ENCODE peak calls at places on chromosomes 6 and 20, in seven cellular contexts. One of them, this sample, is unnamed.

GRCh38 chr6:159535629-159536028 is 157.4 kb downstream of the SOD2 start:
- DNase-seq in H9: no peak
- DNase-seq in lower lobe of right lung: no peak
- DNase-seq in fibroblast of pulmonary artery: no peak
- DNase-seq in breast epithelium: no peak
- DNase-seq in neural progenitor cell: no peak
- DNase-seq in GM06990: no peak
- DNase-seq in this sample: no peak

GRCh38 chr6:41713650-41714291 is 21.6 kb downstream of the TFEB start:
- DNase-seq in lower lobe of right lung: no peak
- DNase-seq in neural progenitor cell: no peak
- DNase-seq in GM06990: peak; percentile 81
- DNase-seq in H9: no peak
- DNase-seq in fibroblast of pulmonary artery: no peak
- DNase-seq in breast epithelium: no peak
- DNase-seq in this sample: peak; percentile 68

GRCh38 chr6:122265755-122266154 is 133.7 kb upstream of the HSF2 start:
- DNase-seq in lower lobe of right lung: no peak
- DNase-seq in fibroblast of pulmonary artery: no peak
- DNase-seq in breast epithelium: no peak
- DNase-seq in GM06990: no peak
- DNase-seq in neural progenitor cell: no peak
- DNase-seq in H9: no peak
- DNase-seq in this sample: no peak

GRCh38 chr6:100001915-100002388 is 7.9 kb upstream of the MCHR2 start:
- DNase-seq in breast epithelium: no peak
- DNase-seq in fibroblast of pulmonary artery: peak; percentile 70
- DNase-seq in neural progenitor cell: peak; percentile 68
- DNase-seq in lower lobe of right lung: peak; percentile 52
- DNase-seq in GM06990: no peak
- DNase-seq in H9: peak; percentile 41
- DNase-seq in this sample: peak; percentile 46

GRCh38 chr6:146542881-146543210 is 787 bp upstream of the RAB32 start:
- DNase-seq in fibroblast of pulmonary artery: no peak
- DNase-seq in neural progenitor cell: no peak
- DNase-seq in lower lobe of right lung: no peak
- DNase-seq in breast epithelium: no peak
- DNase-seq in GM06990: no peak
- DNase-seq in H9: no peak
- DNase-seq in this sample: no peak

GRCh38 chr20:35598899-35599775 is 16.5 kb upstream of the SPAG4 start:
- DNase-seq in GM06990: no peak
- DNase-seq in breast epithelium: no peak
- DNase-seq in fibroblast of pulmonary artery: no peak
- DNase-seq in neural progenitor cell: no peak
- DNase-seq in H9: peak; percentile 40
- DNase-seq in lower lobe of right lung: no peak
- DNase-seq in this sample: peak; percentile 11

GRCh38 chr6:129183039-129183438 is 300.1 kb downstream of the LAMA2 start:
- DNase-seq in breast epithelium: no peak
- DNase-seq in H9: no peak
- DNase-seq in lower lobe of right lung: no peak
- DNase-seq in neural progenitor cell: no peak
- DNase-seq in GM06990: no peak
- DNase-seq in fibroblast of pulmonary artery: no peak
- DNase-seq in this sample: no peak

GRCh38 chr6:12020187-12020791 is 8.2 kb downstream of the HIVEP1 start:
- DNase-seq in fibroblast of pulmonary artery: no peak
- DNase-seq in H9: no peak
- DNase-seq in neural progenitor cell: no peak
- DNase-seq in GM06990: no peak
- DNase-seq in lower lobe of right lung: no peak
- DNase-seq in breast epithelium: no peak
- DNase-seq in this sample: no peak

GRCh38 chr20:43456809-43457639 is 672 bp upstream of the SRSF6 start:
- DNase-seq in fibroblast of pulmonary artery: peak; percentile 95
- DNase-seq in breast epithelium: peak; percentile 93
- DNase-seq in GM06990: peak; percentile 87
- DNase-seq in neural progenitor cell: peak; percentile 97
- DNase-seq in H9: peak; percentile 95
- DNase-seq in lower lobe of right lung: peak; percentile 92
- DNase-seq in this sample: peak; percentile 91

GRCh38 chr20:6976535-6976934 is 209.0 kb downstream of the BMP2 start:
- DNase-seq in neural progenitor cell: no peak
- DNase-seq in GM06990: no peak
- DNase-seq in H9: no peak
- DNase-seq in breast epithelium: no peak
- DNase-seq in lower lobe of right lung: no peak
- DNase-seq in fibroblast of pulmonary artery: no peak
- DNase-seq in this sample: no peak

GRCh38 chr6:46882622-46883021 is 39.1 kb downstream of the ADGRF5 start:
- DNase-seq in H9: no peak
- DNase-seq in fibroblast of pulmonary artery: no peak
- DNase-seq in lower lobe of right lung: no peak
- DNase-seq in neural progenitor cell: no peak
- DNase-seq in breast epithelium: no peak
- DNase-seq in GM06990: no peak
- DNase-seq in this sample: no peak

GRCh38 chr6:132381381-132381780 is 19.9 kb downstream of the MOXD1 start:
- DNase-seq in breast epithelium: no peak
- DNase-seq in neural progenitor cell: no peak
- DNase-seq in lower lobe of right lung: no peak
- DNase-seq in GM06990: no peak
- DNase-seq in H9: no peak
- DNase-seq in fibroblast of pulmonary artery: no peak
- DNase-seq in this sample: no peak

GRCh38 chr6:79269877-79270276 is 35.4 kb upstream of the HMGN3 start:
- DNase-seq in lower lobe of right lung: no peak
- DNase-seq in H9: no peak
- DNase-seq in fibroblast of pulmonary artery: peak; percentile 79
- DNase-seq in breast epithelium: peak; percentile 57
- DNase-seq in neural progenitor cell: no peak
- DNase-seq in GM06990: no peak
- DNase-seq in this sample: no peak

GRCh38 chr6:1724616-1725015 is 114.9 kb downstream of the FOXC1 start:
- DNase-seq in lower lobe of right lung: peak; percentile 80
- DNase-seq in H9: peak; percentile 41
- DNase-seq in neural progenitor cell: no peak
- DNase-seq in fibroblast of pulmonary artery: no peak
- DNase-seq in breast epithelium: peak; percentile 84
- DNase-seq in GM06990: no peak
- DNase-seq in this sample: no peak

GRCh38 chr20:56826306-56826970 is 197.3 kb downstream of the TFAP2C start:
- DNase-seq in neural progenitor cell: no peak
- DNase-seq in lower lobe of right lung: no peak
- DNase-seq in fibroblast of pulmonary artery: no peak
- DNase-seq in H9: no peak
- DNase-seq in GM06990: no peak
- DNase-seq in breast epithelium: no peak
- DNase-seq in this sample: no peak

GRCh38 chr6:43851204-43851855 is 81.3 kb downstream of the VEGFA start:
- DNase-seq in H9: no peak
- DNase-seq in neural progenitor cell: no peak
- DNase-seq in lower lobe of right lung: no peak
- DNase-seq in fibroblast of pulmonary artery: peak; percentile 83
- DNase-seq in GM06990: no peak
- DNase-seq in breast epithelium: no peak
- DNase-seq in this sample: no peak

GRCh38 chr6:33967966-33968724 is 164.3 kb upstream of the MLN start:
- DNase-seq in lower lobe of right lung: no peak
- DNase-seq in fibroblast of pulmonary artery: no peak
- DNase-seq in GM06990: no peak
- DNase-seq in neural progenitor cell: peak; percentile 67
- DNase-seq in breast epithelium: no peak
- DNase-seq in H9: peak; percentile 63
- DNase-seq in this sample: no peak

GRCh38 chr20:6956574-6956973 is 189.1 kb downstream of the BMP2 start:
- DNase-seq in neural progenitor cell: no peak
- DNase-seq in lower lobe of right lung: no peak
- DNase-seq in GM06990: no peak
- DNase-seq in fibroblast of pulmonary artery: no peak
- DNase-seq in breast epithelium: no peak
- DNase-seq in H9: no peak
- DNase-seq in this sample: no peak

DNA sequence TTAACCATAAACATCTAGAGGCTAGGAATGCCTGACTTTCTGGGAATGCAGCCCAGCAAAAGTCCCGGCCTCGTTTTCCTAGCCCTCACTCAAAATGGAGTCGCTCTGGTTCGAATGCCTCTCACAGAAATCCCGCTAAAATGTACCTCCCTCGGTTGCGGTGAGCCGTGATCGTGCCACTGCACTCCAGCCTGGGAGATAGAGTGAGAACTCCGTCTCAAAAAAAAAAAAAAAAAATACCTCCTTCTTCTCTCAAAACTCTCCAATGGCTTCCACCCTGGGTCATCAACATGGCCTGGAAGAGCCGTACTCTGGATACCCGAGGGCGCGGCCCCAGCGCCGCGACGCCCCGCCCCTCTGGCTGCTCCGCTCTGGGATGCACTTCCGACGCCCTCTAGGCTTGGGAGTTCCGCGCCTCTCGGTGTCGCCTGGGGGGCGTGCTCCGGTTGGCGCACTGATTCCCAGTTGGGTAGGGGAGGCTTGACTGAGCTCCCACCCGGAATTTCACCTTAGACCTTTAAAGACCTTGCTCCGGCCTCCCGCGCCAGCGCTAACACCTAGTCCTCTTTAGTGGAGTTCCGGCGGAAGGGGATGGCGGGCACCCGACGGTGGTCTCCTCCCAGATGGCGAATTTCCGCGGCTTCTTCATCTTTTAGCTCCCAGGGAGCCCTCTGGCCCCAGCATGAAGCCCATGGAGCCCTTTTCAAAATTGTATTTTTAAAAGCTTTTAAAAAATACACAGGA is 12.3 kb downstream of the HMGN4 start:
- DNase-seq in lower lobe of right lung: peak; percentile 77
- DNase-seq in H9: peak; percentile 95
- DNase-seq in fibroblast of pulmonary artery: peak; percentile 43
- DNase-seq in breast epithelium: no peak
- DNase-seq in neural progenitor cell: peak; percentile 90
- DNase-seq in GM06990: peak; percentile 87
- DNase-seq in this sample: peak; percentile 60
- TF ChIP-seq CTCF in lower lobe of right lung: no peak
- TF ChIP-seq CTCF in H9: no peak
- TF ChIP-seq CTCF in fibroblast of pulmonary artery: no peak
- TF ChIP-seq CTCF in breast epithelium: no peak
- TF ChIP-seq CTCF in neural progenitor cell: peak; percentile 21
- TF ChIP-seq CTCF in GM06990: peak; percentile 14
- TF ChIP-seq CTCF in this sample: no peak

DNA sequence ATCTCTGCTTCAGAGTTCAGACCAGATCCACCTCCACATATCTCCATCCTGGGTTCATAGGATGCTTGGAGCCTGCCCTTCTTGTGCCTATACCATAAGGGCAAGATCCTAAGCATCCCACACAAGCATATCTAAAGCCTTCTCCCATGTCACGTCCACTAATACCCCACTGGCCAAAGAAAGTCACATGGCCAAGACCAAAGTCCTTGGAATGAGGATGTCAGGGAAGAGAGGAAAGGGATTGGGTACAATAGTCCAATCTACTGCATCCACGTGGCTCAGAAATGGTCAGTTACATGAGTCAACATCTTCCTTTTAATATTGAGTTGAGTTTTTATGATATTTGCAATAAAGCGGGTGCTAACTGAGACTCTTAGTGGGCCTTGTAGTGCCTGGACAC is 515.9 kb upstream of the SULF2 start:
- DNase-seq in H9: no peak
- DNase-seq in lower lobe of right lung: no peak
- DNase-seq in GM06990: no peak
- DNase-seq in fibroblast of pulmonary artery: no peak
- DNase-seq in breast epithelium: no peak
- DNase-seq in neural progenitor cell: no peak
- DNase-seq in this sample: no peak
- TF ChIP-seq CTCF in H9: no peak
- TF ChIP-seq CTCF in lower lobe of right lung: no peak
- TF ChIP-seq CTCF in GM06990: no peak
- TF ChIP-seq CTCF in fibroblast of pulmonary artery: no peak
- TF ChIP-seq CTCF in breast epithelium: no peak
- TF ChIP-seq CTCF in neural progenitor cell: no peak
- TF ChIP-seq CTCF in this sample: no peak

GRCh38 chr20:9319687-9320384 is 194.6 kb upstream of the LAMP5 start:
- DNase-seq in fibroblast of pulmonary artery: no peak
- DNase-seq in breast epithelium: no peak
- DNase-seq in neural progenitor cell: no peak
- DNase-seq in H9: no peak
- DNase-seq in lower lobe of right lung: no peak
- DNase-seq in GM06990: no peak
- DNase-seq in this sample: no peak

GRCh38 chr20:9329356-9330092 is 184.9 kb upstream of the LAMP5 start:
- DNase-seq in fibroblast of pulmonary artery: no peak
- DNase-seq in GM06990: no peak
- DNase-seq in neural progenitor cell: no peak
- DNase-seq in breast epithelium: no peak
- DNase-seq in lower lobe of right lung: no peak
- DNase-seq in H9: no peak
- DNase-seq in this sample: no peak

DNA sequence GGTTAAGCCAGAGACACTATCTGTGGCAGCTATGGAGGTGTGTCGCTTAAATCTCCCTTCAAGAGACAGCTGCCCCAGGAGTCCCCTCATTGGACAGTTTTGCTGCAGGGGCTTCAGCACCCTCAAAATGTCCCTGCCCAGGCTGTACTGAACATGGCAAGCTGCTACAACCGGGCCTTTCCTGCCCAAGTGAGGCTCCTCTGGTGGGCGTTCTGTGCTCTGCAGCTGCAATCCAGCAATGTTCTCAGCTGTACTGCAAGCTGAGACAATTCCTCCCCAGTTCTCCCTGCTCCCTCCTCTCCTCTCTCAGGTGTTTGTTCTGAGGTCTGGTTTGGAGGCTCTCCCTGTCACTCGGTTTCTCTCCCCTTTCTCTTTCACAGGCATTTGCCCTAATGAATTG is 190.8 kb upstream of the LAMP5 start:
- DNase-seq in fibroblast of pulmonary artery: peak; percentile 14
- DNase-seq in breast epithelium: no peak
- DNase-seq in lower lobe of right lung: no peak
- DNase-seq in H9: peak; percentile 71
- DNase-seq in neural progenitor cell: peak; percentile 41
- DNase-seq in GM06990: no peak
- DNase-seq in this sample: no peak
- TF ChIP-seq CTCF in fibroblast of pulmonary artery: peak; percentile 48
- TF ChIP-seq CTCF in breast epithelium: no peak
- TF ChIP-seq CTCF in lower lobe of right lung: peak; percentile 25
- TF ChIP-seq CTCF in H9: peak; percentile 65
- TF ChIP-seq CTCF in neural progenitor cell: peak; percentile 49
- TF ChIP-seq CTCF in GM06990: peak; percentile 50
- TF ChIP-seq CTCF in this sample: no peak

GRCh38 chr6:55953384-55953783 is 78.0 kb upstream of the BMP5 start:
- DNase-seq in neural progenitor cell: no peak
- DNase-seq in fibroblast of pulmonary artery: peak; percentile 78
- DNase-seq in GM06990: no peak
- DNase-seq in lower lobe of right lung: no peak
- DNase-seq in H9: no peak
- DNase-seq in breast epithelium: no peak
- DNase-seq in this sample: no peak
- TF ChIP-seq CTCF in neural progenitor cell: peak; percentile 39
- TF ChIP-seq CTCF in fibroblast of pulmonary artery: peak; percentile 51
- TF ChIP-seq CTCF in GM06990: no peak
- TF ChIP-seq CTCF in lower lobe of right lung: no peak
- TF ChIP-seq CTCF in H9: peak; percentile 22
- TF ChIP-seq CTCF in breast epithelium: peak; percentile 54
- TF ChIP-seq CTCF in this sample: no peak

GRCh38 chr6:49225471-49225870 is 237.6 kb downstream of the MMUT start:
- DNase-seq in H9: no peak
- DNase-seq in fibroblast of pulmonary artery: no peak
- DNase-seq in GM06990: no peak
- DNase-seq in lower lobe of right lung: no peak
- DNase-seq in neural progenitor cell: no peak
- DNase-seq in breast epithelium: no peak
- DNase-seq in this sample: no peak
- TF ChIP-seq CTCF in H9: no peak
- TF ChIP-seq CTCF in fibroblast of pulmonary artery: no peak
- TF ChIP-seq CTCF in GM06990: no peak
- TF ChIP-seq CTCF in lower lobe of right lung: no peak
- TF ChIP-seq CTCF in neural progenitor cell: no peak
- TF ChIP-seq CTCF in breast epithelium: no peak
- TF ChIP-seq CTCF in this sample: no peak